ENCODE peak calls at places on chromosomes 11 and 22, in four cellular contexts. W, P, M and N are unnamed samples.

GRCh38 chr11:7657306-7658025 is 15.8 kb downstream of the CYB5R2 start:
- DNase-seq in W (peak), P (peak), M (no peak), N (peak)

GRCh38 chr11:102287963-102288744 is 29.1 kb upstream of the BIRC3 start:
- DNase-seq in W (no peak), P (peak), M (no peak), N (peak)

GRCh38 chr11:78737891-78738290 is 163.2 kb upstream of the NARS2 start:
- DNase-seq in W (no peak), P (peak), M (no peak), N (no peak)

GRCh38 chr11:10629431-10630002 is 61.1 kb upstream of the LYVE1 start:
- DNase-seq in W (no peak), P (no peak), M (no peak), N (no peak)

GRCh38 chr11:74687237-74688005 is 43.8 kb downstream of the CHRDL2 start:
- DNase-seq in W (no peak), P (peak), M (no peak), N (peak)

GRCh38 chr11:20672575-20672974 is 3.2 kb downstream of the NELL1 start:
- DNase-seq in W (no peak), P (no peak), M (no peak), N (peak)

GRCh38 chr11:45041556-45041955 is 90.9 kb upstream of the TP53I11 start:
- DNase-seq in W (no peak), P (no peak), M (no peak), N (no peak)

GRCh38 chr11:19597876-19598275 is 114.8 kb upstream of the NAV2 start:
- DNase-seq in W (no peak), P (no peak), M (no peak), N (no peak)

GRCh38 chr11:19946681-19947080 is 213.6 kb downstream of the DBX1 start:
- DNase-seq in W (no peak), P (no peak), M (no peak), N (no peak)

GRCh38 chr11:87368876-87369480 is 331.2 kb downstream of the TMEM135 start:
- DNase-seq in W (no peak), P (no peak), M (no peak), N (peak)

GRCh38 chr11:134662629-134663360 is 250.8 kb upstream of the B3GAT1 start:
- DNase-seq in W (peak), P (no peak), M (no peak), N (no peak)

GRCh38 chr11:121082670-121083069 is 18.4 kb upstream of the TECTA start:
- DNase-seq in W (no peak), P (no peak), M (no peak), N (peak)

GRCh38 chr11:3123316-3123715 is 41.8 kb downstream of the OSBPL5 start:
- DNase-seq in W (peak), P (peak), M (no peak), N (peak)

GRCh38 chr11:61083601-61084147 is 18.6 kb upstream of the CD5 start:
- DNase-seq in W (peak), P (no peak), M (no peak), N (no peak)

GRCh38 chr22:47398491-47398890 is 636.0 kb downstream of the TBC1D22A start:
- DNase-seq in W (peak), P (no peak), M (no peak), N (no peak)

GRCh38 chr22:46108564-46109473 is 41.5 kb upstream of the PPARA start:
- DNase-seq in W (peak), P (peak), M (no peak), N (peak)

GRCh38 chr11:57464343-57465181 is 4.2 kb downstream of the RTN4RL2 start:
- DNase-seq in W (no peak), P (peak), M (no peak), N (no peak)

GRCh38 chr11:46686886-46687810 is 13.3 kb downstream of the ARHGAP1 start:
- DNase-seq in W (no peak), P (peak), M (no peak), N (peak)

GRCh38 chr11:114080219-114080618 is 20.7 kb downstream of the ZBTB16 start:
- DNase-seq in W (no peak), P (peak), M (peak), N (peak)

GRCh38 chr11:1927151-1928037 is 7.9 kb downstream of the TNNT3 start:
- DNase-seq in W (no peak), P (no peak), M (no peak), N (no peak)

GRCh38 chr22:41197808-41198585 is 7.1 kb upstream of the L3MBTL2 start:
- DNase-seq in W (no peak), P (peak), M (peak), N (peak)

GRCh38 chr11:24289301-24289700 is 207.6 kb upstream of the LUZP2 start:
- DNase-seq in W (no peak), P (no peak), M (no peak), N (peak)

GRCh38 chr11:9886595-9886994 is 222.7 kb downstream of the SWAP70 start:
- DNase-seq in W (no peak), P (no peak), M (no peak), N (no peak)

GRCh38 chr11:117300773-117301172 is 9.6 kb downstream of the BACE1-AS start:
- DNase-seq in W (no peak), P (peak), M (no peak), N (peak)

GRCh38 chr11:102266111-102266510 is 51.2 kb upstream of the BIRC3 start:
- DNase-seq in W (no peak), P (no peak), M (no peak), N (no peak)

GRCh38 chr22:49573109-49573765 is 254.4 kb downstream of the BRD1 start:
- DNase-seq in W (peak), P (no peak), M (no peak), N (no peak)

GRCh38 chr11:68275721-68276488 is 4.1 kb upstream of the C11orf24 start:
- DNase-seq in W (no peak), P (no peak), M (no peak), N (no peak)

GRCh38 chr11:36108812-36109498 is 165.1 kb downstream of the LDLRAD3 start:
- DNase-seq in W (no peak), P (no peak), M (no peak), N (no peak)

GRCh38 chr11:46677169-46677568 is 23.2 kb downstream of the ARHGAP1 start:
- DNase-seq in W (no peak), P (no peak), M (no peak), N (no peak)

GRCh38 chr11:120245434-120245833 is 5.5 kb downstream of the POU2F3 start:
- DNase-seq in W (no peak), P (no peak), M (no peak), N (no peak)

GRCh38 chr11:79244175-79244804 is 196.5 kb downstream of the TENM4 start:
- DNase-seq in W (no peak), P (peak), M (no peak), N (peak)

GRCh38 chr22:49724893-49725489 is 102.7 kb downstream of the BRD1 start:
- DNase-seq in W (no peak), P (peak), M (peak), N (peak)

GRCh38 chr11:93686226-93686625 is 24.7 kb downstream of the CEP295 start:
- DNase-seq in W (no peak), P (no peak), M (no peak), N (peak)

GRCh38 chr11:79419120-79419519 is 21.7 kb downstream of the TENM4 start:
- DNase-seq in W (no peak), P (no peak), M (no peak), N (peak)

GRCh38 chr11:63240098-63240497 is 3.3 kb downstream of the SLC22A25 start:
- DNase-seq in W (no peak), P (no peak), M (no peak), N (peak)

GRCh38 chr11:43937434-43938411 is 4.7 kb upstream of the C11orf96 start:
- DNase-seq in W (no peak), P (peak), M (no peak), N (peak)

DNA sequence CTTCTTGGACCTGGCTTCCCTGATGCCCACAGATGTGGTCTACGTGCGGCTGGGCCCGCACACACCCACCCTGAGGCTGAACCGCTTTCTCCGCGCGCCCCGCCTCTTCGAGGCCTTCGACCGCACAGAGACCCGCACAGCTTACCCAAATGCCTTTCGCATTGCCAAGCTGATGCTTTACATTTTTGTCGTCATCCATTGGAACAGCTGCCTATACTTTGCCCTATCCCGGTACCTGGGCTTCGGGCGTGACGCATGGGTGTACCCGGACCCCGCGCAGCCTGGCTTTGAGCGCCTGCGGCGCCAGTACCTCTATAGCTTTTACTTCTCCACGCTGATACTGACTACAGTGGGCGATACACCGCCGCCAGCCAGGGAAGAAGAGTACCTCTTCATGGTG is 1.2 kb downstream of the CNGA4 start:
- DNase-seq in W (no peak), P (no peak), M (no peak), N (no peak)
- H3K4me3 ChIP-seq in W (no peak), P (no peak), M (no peak), N (no peak)

GRCh38 chr22:42436402-42436801 is 4.2 kb upstream of the NFAM1 start:
- DNase-seq in W (no peak), P (no peak), M (no peak), N (no peak)
- TF ChIP-seq CTCF in W (no peak), P (no peak), M (no peak), N (no peak)

DNA sequence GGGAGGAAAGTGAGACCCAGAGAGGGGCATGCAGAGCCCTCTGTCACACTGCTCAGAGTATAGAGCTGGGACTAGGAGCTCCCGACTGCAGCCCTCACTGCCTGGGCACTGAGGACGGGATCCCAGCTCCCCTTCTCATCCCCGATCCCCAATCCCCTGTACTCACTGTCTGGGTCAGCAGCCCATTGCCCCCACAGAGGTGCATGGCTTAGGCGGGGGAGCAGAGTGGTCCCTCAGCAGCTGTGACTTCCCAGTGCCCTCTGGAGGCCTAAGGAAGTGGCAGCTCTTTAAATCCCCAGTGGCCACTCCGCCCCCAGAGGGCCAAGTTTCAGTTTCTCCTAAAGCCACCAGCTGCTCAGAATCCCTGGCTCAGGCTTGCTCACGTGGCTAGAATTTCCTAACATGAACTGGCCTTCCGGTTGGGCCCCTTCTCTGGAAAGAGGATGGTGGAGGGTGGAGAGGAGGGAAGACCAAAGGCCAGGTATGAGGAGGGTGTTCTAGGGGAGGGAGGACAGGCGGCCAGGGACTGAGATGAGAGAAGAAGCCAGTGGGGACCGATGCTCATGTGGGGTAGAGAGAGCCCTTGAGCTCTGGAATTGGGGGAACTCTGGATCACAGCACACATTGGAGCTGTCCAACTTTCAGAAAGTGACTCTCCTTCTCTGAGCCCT is at the start of gene BATF2:
- DNase-seq in W (peak), P (peak), M (peak), N (peak)
- H3K4me3 ChIP-seq in W (peak), P (peak), M (peak), N (peak)

GRCh38 chr11:14235701-14236100 is 123.3 kb downstream of the RRAS2 start:
- DNase-seq in W (no peak), P (no peak), M (no peak), N (no peak)

GRCh38 chr11:14234446-14234845 is 124.5 kb downstream of the RRAS2 start:
- DNase-seq in W (no peak), P (no peak), M (no peak), N (no peak)

GRCh38 chr11:14229472-14229871 is 129.5 kb downstream of the RRAS2 start:
- DNase-seq in W (no peak), P (no peak), M (no peak), N (no peak)

GRCh38 chr11:14230407-14230806 is 128.6 kb downstream of the RRAS2 start:
- DNase-seq in W (no peak), P (no peak), M (no peak), N (no peak)

GRCh38 chr11:14232652-14233051 is 126.3 kb downstream of the RRAS2 start:
- DNase-seq in W (no peak), P (no peak), M (no peak), N (no peak)
- TF ChIP-seq CTCF in W (no peak), P (peak), M (no peak), N (peak)

GRCh38 chr22:27298387-27299141 is 503.0 kb downstream of the MN1 start:
- DNase-seq in W (no peak), P (no peak), M (no peak), N (no peak)

GRCh38 chr22:27297125-27297524 is 504.4 kb downstream of the MN1 start:
- DNase-seq in W (no peak), P (no peak), M (no peak), N (no peak)

GRCh38 chr22:27302501-27302900 is 499.1 kb downstream of the MN1 start:
- DNase-seq in W (no peak), P (no peak), M (no peak), N (no peak)

GRCh38 chr22:27300661-27301285 is 500.8 kb downstream of the MN1 start:
- DNase-seq in W (no peak), P (no peak), M (no peak), N (no peak)

GRCh38 chr22:27299181-27300085 is 502.1 kb downstream of the MN1 start:
- DNase-seq in W (no peak), P (no peak), M (no peak), N (no peak)
- H3K4me3 ChIP-seq in W (no peak), P (no peak), M (no peak), N (no peak)

GRCh38 chr11:95483339-95483738 is 252.3 kb upstream of the SESN3 start:
- DNase-seq in W (no peak), P (no peak), M (no peak), N (no peak)
- TF ChIP-seq CTCF in W (no peak), P (no peak), M (no peak), N (no peak)

GRCh38 chr11:119134389-119134978 is 13.1 kb downstream of the HINFP start:
- DNase-seq in W (no peak), P (no peak), M (no peak), N (no peak)
- H3K4me3 ChIP-seq in W (no peak), P (no peak), M (no peak), N (no peak)